ENCODE peak calls at places on chromosomes 3 and 15, in seven cellular contexts. L is H1, G is mesenchymal stem cell, I is neuronal stem cell, X is mesendoderm, K is IMR-90, V is trophoblast cell. F is an unnamed sample.

GRCh38 chr3:150736903-150737832 is 25.8 kb downstream of the SIAH2 start:
- DNase-seq in K (no peak), G (peak; percentile 27), X (peak; percentile 47), I (no peak), V (peak; percentile 89), L (no peak), F (no peak)

GRCh38 chr3:130905551-130905950 is 11.7 kb downstream of the ATP2C1 start:
- DNase-seq in X (no peak), V (no peak), K (peak; percentile 52), G (peak; percentile 74), I (no peak), L (no peak), F (no peak)

GRCh38 chr3:40741729-40742128 is 217.0 kb downstream of the ZNF621 start:
- DNase-seq in G (peak; percentile 85), I (peak; percentile 6), K (peak; percentile 1), L (no peak), V (no peak), X (no peak), F (no peak)

GRCh38 chr15:42344763-42345162 is 14.5 kb upstream of the CAPN3 start:
- DNase-seq in L (no peak), K (peak; percentile 83), I (no peak), G (peak; percentile 30), X (no peak), V (no peak), F (no peak)

GRCh38 chr3:114809668-114810413 is 337.2 kb downstream of the ZBTB20 start:
- DNase-seq in I (no peak), X (no peak), G (peak; percentile 86), K (peak; percentile 65), V (no peak), L (no peak), F (no peak)

GRCh38 chr3:38916706-38917105 is 100.7 kb upstream of the SCN10A start:
- DNase-seq in X (no peak), K (peak; percentile 19), L (no peak), I (no peak), G (peak; percentile 28), V (no peak), F (no peak)

GRCh38 chr3:4680881-4681300 is 187.7 kb downstream of the ITPR1 start:
- DNase-seq in K (peak; percentile 29), I (no peak), G (peak; percentile 58), X (peak; percentile 84), L (no peak), V (no peak), F (no peak)

GRCh38 chr15:89299896-89300295 is 34.7 kb downstream of the POLG start:
- DNase-seq in V (peak; percentile 26), K (peak; percentile 64), I (no peak), L (no peak), G (peak; percentile 44), X (peak; percentile 19), F (no peak)

GRCh38 chr3:189324538-189325138 is 152.9 kb downstream of the TPRG1 start:
- DNase-seq in X (no peak), V (no peak), L (no peak), K (peak; percentile 72), G (peak; percentile 83), I (no peak), F (no peak)

GRCh38 chr3:11155341-11156025 is 1.2 kb downstream of the HRH1 start:
- DNase-seq in K (peak; percentile 89), L (peak; percentile 76), G (peak; percentile 79), X (peak; percentile 90), I (peak; percentile 52), V (peak; percentile 65), F (peak; percentile 87)

GRCh38 chr3:14822134-14822533 is 3.4 kb downstream of the FGD5 start:
- DNase-seq in G (no peak), K (no peak), I (no peak), V (no peak), L (no peak), X (no peak), F (no peak)

GRCh38 chr3:14818804-14819500 is at the start of gene FGD5:
- DNase-seq in I (no peak), V (no peak), G (no peak), X (no peak), L (no peak), K (no peak), F (no peak)

GRCh38 chr3:14821151-14821550 is 2.4 kb downstream of the FGD5 start:
- DNase-seq in V (no peak), L (no peak), I (no peak), G (no peak), X (no peak), K (no peak), F (no peak)

GRCh38 chr3:14820156-14820555 is 1.4 kb downstream of the FGD5 start:
- DNase-seq in G (no peak), K (no peak), L (no peak), V (no peak), I (no peak), X (no peak), F (no peak)

DNA sequence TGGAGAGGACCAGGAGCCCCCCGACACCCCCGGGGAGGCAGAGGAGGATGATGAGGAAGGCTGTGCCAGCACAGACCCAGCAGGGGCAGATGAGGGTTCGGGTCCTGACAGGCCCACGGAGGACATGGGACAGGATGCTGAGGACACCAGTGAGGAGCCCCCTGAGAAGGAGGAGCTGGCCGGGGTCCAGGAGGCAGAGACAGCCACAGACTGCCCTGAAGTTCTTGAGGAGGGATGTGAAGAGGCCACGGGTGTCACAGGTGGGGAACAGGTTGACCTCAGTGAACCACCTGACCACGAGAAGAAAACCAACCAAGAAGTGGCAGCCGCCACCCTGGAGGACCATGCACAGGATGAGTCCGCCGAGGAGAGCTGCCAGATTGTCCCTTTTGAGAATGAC is 909 bp downstream of the FGD5 start:
- DNase-seq in L (no peak), I (no peak), K (no peak), X (no peak), V (no peak), G (no peak), F (no peak)
- H3K18ac ChIP-seq in L (no peak overlapping the region), I (peak overlapping the region; percentile 44), K (no peak overlapping the region), X (no peak overlapping the region), V (no peak overlapping the region), G (no peak overlapping the region), F (no peak overlapping the region)

DNA sequence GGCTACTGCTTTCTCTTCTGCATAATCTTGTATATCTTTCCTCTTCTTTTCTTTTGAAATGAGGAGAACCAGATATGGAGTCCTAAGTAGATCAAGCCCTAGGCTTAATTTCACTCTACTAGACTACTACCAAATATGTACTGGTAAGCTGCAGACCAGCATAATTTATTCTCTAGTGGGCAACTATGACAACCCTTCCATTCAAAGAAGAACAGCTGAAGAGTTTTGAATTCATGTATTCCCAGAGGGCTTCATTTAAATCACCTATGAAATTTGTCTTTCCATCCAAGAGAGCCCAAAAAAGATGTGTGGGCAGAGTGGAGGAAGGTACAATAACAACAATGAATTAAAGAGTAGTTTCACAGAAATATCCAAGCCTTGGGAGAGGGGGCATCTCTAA is 9.9 kb downstream of the RAD18 start:
- DNase-seq in I (no peak), K (no peak), X (no peak), G (no peak), V (no peak), L (no peak), F (no peak)
- H3K18ac ChIP-seq in I (no peak overlapping the region), K (no peak overlapping the region), X (no peak overlapping the region), G (no peak overlapping the region), V (no peak overlapping the region), L (no peak overlapping the region), F (no peak overlapping the region)

DNA sequence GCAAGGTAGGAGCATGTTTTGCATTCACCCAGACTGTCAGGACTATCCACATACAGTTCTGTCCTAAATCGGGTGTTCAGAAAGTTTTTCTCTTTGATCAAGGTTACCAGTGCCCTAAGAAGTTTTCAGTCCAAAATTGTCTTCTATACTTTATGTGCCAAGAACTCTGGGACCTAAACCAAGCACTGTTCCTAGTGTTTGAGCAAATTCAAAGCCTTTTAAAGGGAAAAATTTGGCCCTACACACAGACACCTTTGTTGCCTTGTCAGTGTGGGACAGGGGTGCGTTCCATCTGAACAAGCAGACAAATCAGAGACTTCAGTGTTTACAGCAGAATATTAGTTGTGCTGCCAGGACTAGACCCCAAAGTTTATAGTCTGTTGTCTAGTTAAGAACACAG is 50.6 kb downstream of the DGKG start:
- DNase-seq in X (no peak), I (no peak), G (no peak), L (no peak), V (no peak), K (no peak), F (no peak)
- H3K18ac ChIP-seq in X (no peak overlapping the region), I (no peak overlapping the region), G (no peak overlapping the region), L (no peak overlapping the region), V (no peak overlapping the region), K (no peak overlapping the region), F (no peak overlapping the region)

DNA sequence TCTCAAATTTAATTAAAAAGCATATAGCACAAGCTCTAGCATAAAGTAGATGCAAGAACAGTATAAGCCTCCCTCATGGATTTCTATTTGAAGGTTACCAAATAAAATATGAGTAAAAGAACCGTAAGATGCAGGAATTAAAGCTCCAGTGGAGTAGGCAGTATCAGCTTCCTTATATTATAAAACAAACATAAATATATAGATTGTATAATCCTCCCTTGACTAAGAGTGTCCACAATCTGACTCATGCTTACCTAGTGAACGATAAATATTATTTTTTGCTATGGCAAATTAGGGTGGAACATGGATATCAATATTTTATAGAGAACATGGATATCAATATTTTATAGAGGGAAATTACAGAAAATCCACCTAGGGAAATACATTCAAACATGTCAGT is 1521.5 kb downstream of the SI start:
- DNase-seq in K (no peak), V (no peak), L (no peak), I (no peak), G (no peak), X (no peak), F (no peak)
- H3K18ac ChIP-seq in K (no peak overlapping the region), V (no peak overlapping the region), L (no peak overlapping the region), I (no peak overlapping the region), G (no peak overlapping the region), X (no peak overlapping the region), F (no peak overlapping the region)

DNA sequence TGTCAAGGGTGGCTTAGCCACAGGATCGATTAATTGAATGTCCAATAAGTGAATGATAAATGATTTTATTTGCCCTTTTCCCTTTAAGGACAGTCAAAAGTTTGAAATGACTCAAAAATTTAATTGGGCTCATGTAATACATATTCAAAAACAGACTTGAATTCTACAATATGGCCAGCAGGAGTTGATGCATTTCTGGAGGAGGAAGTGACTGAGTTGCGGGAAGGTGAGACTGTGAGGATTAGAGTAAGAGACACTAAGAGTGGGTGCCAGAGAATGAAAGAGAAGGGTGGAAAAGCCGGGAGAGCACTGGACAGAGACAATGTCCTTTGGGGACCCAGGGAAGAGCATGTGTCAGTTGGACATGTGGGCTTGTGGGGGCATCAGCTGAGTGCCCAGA is 83.3 kb downstream of the MCTP2 start:
- DNase-seq in I (no peak), K (no peak), V (no peak), G (no peak), X (no peak), L (no peak), F (no peak)
- H3K18ac ChIP-seq in I (no peak overlapping the region), K (no peak overlapping the region), V (no peak overlapping the region), G (no peak overlapping the region), X (no peak overlapping the region), L (no peak overlapping the region), F (no peak overlapping the region)

GRCh38 chr15:78977591-78978347 is 32.9 kb upstream of the CTSH start:
- DNase-seq in L (no peak), X (no peak), K (no peak), G (no peak), I (no peak), V (no peak), F (no peak)
- H3K18ac ChIP-seq in L (no peak overlapping the region), X (no peak overlapping the region), K (no peak overlapping the region), G (no peak overlapping the region), I (no peak overlapping the region), V (no peak overlapping the region), F (no peak overlapping the region)

GRCh38 chr3:82707035-82707434 is 945.6 kb upstream of the GBE1 start:
- DNase-seq in I (no peak), G (no peak), X (peak; percentile 42), L (no peak), V (no peak), K (no peak), F (peak; percentile 53)
- H3K18ac ChIP-seq in I (no peak overlapping the region), G (no peak overlapping the region), X (no peak overlapping the region), L (no peak overlapping the region), V (no peak overlapping the region), K (no peak overlapping the region), F (no peak overlapping the region)

GRCh38 chr15:45391746-45392711 is 13.7 kb upstream of the GATM start:
- DNase-seq in K (no peak), X (no peak), I (no peak), G (no peak), L (no peak), V (peak; percentile 36), F (no peak)
- H3K18ac ChIP-seq in K (no peak overlapping the region), X (no peak overlapping the region), I (no peak overlapping the region), G (no peak overlapping the region), L (no peak overlapping the region), V (no peak overlapping the region), F (no peak overlapping the region)

F was measured in H9.